ENCODE peak calls at places on chromosomes 6 and 20, in ten cellular contexts. A, L, Y, G, M, I, H, S, Q and W are unnamed samples.

GRCh38 chr20:8646026-8646425 is 422.9 kb upstream of the PLCB4 start:
- DNase-seq in A (no peak), L (no peak), Y (peak; percentile 91), G (no peak), M (no peak), I (no peak), H (no peak), S (no peak), Q (no peak), W (no peak)

GRCh38 chr6:84645000-84645399 is 119.4 kb downstream of the TBX18 start:
- DNase-seq in A (no peak), L (no peak), Y (peak; percentile 87), G (no peak), M (no peak), I (no peak), H (no peak), S (no peak), Q (no peak), W (no peak)

GRCh38 chr6:73969982-73970960 is 274.3 kb downstream of the CD109 start:
- DNase-seq in A (no peak), L (peak; percentile 27), Y (peak; percentile 56), G (no peak), M (no peak), I (peak; percentile 21), H (no peak), S (no peak), Q (no peak), W (no peak)

GRCh38 chr6:14211596-14211961 is 94.0 kb downstream of the CD83 start:
- DNase-seq in A (peak; percentile 60), L (peak; percentile 32), Y (no peak), G (no peak), M (peak; percentile 41), I (peak; percentile 37), H (peak; percentile 53), S (peak; percentile 48), Q (peak; percentile 61), W (no peak)

GRCh38 chr6:75531174-75531573 is 37.6 kb upstream of the FILIP1 start:
- DNase-seq in A (no peak), L (no peak), Y (peak; percentile 28), G (no peak), M (no peak), I (no peak), H (no peak), S (no peak), Q (no peak), W (no peak)

GRCh38 chr6:422423-423061 is 31.0 kb downstream of the IRF4 start:
- DNase-seq in A (peak; percentile 79), L (no peak), Y (no peak), G (no peak), M (no peak), I (peak; percentile 33), H (no peak), S (no peak), Q (no peak), W (peak; percentile 52)

GRCh38 chr6:43873806-43874714 is 104.0 kb downstream of the VEGFA start:
- DNase-seq in A (no peak), L (no peak), Y (no peak), G (peak; percentile 24), M (peak; percentile 79), I (no peak), H (peak; percentile 49), S (no peak), Q (no peak), W (peak; percentile 92)

GRCh38 chr6:92779758-92780157 is 639.6 kb downstream of the EPHA7 start:
- DNase-seq in A (peak; percentile 42), L (peak; percentile 23), Y (peak; percentile 72), G (no peak), M (no peak), I (peak; percentile 47), H (no peak), S (no peak), Q (no peak), W (peak; percentile 8)

GRCh38 chr6:56144538-56145324 is 102.6 kb downstream of the COL21A1 start:
- DNase-seq in A (no peak), L (no peak), Y (peak; percentile 41), G (no peak), M (no peak), I (no peak), H (no peak), S (no peak), Q (no peak), W (no peak)

GRCh38 chr20:36786663-36787062 is 13.1 kb upstream of the DSN1 start:
- DNase-seq in A (no peak), L (no peak), Y (no peak), G (no peak), M (no peak), I (no peak), H (no peak), S (no peak), Q (no peak), W (no peak)

GRCh38 chr6:166127624-166128472 is 39.8 kb downstream of the TBXT start:
- DNase-seq in A (no peak), L (no peak), Y (no peak), G (no peak), M (no peak), I (no peak), H (no peak), S (no peak), Q (no peak), W (no peak)

GRCh38 chr6:105077592-105078463 is 102.0 kb downstream of the POPDC3 start:
- DNase-seq in A (no peak), L (peak; percentile 33), Y (peak; percentile 72), G (no peak), M (no peak), I (no peak), H (no peak), S (no peak), Q (no peak), W (no peak)

GRCh38 chr20:16574656-16575355 is 1.6 kb upstream of the KIF16B start:
- DNase-seq in A (peak; percentile 91), L (peak; percentile 70), Y (peak; percentile 83), G (peak; percentile 67), M (peak; percentile 92), I (peak; percentile 79), H (peak; percentile 94), S (peak; percentile 73), Q (peak; percentile 94), W (peak; percentile 90)

DNA sequence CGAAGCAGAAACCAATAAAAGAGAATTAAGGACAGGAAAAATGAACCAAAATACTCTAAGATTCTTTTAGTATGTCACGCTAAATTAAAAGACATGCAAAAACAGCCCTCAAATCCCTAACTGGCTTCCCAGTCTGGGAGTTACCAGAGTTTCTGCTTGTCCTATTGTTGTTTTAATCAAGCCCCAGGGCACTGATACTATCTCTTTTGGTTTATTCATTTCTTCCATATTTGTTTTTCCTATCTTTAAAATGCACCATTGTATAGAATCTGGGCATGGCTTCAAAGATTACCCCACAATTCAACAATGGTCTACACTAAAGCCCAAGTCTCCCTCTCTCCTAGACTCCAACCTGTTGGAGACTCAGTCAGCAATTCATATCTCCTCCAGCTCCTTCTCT is 169.1 kb downstream of the MYLK4 start:
- DNase-seq in A (no peak), L (no peak), Y (peak; percentile 28), G (no peak), M (no peak), I (no peak), H (no peak), S (no peak), Q (no peak), W (no peak)
- H3K36me3 ChIP-seq in A (no peaks in the 10 kb centered on the region), L (no peaks in the 10 kb centered on the region), Y (no peaks in the 10 kb centered on the region), G (no peaks in the 10 kb centered on the region), M (no peaks in the 10 kb centered on the region), I (no peaks in the 10 kb centered on the region), H (no peaks in the 10 kb centered on the region), S (no peaks in the 10 kb centered on the region), Q (no peaks in the 10 kb centered on the region), W (no peaks in the 10 kb centered on the region)

GRCh38 chr20:370977-371754 is 9.4 kb upstream of the TRIB3 start:
- DNase-seq in A (no peak), L (no peak), Y (no peak), G (no peak), M (no peak), I (no peak), H (no peak), S (no peak), Q (peak; percentile 89), W (no peak)
- TF ChIP-seq POLR2A in A (no peak), L (no peak), Y (no peak), G (no peak), M (no peak), I (no peak), H (no peak), S (no peak), Q (no peak), W (no peak)

DNA sequence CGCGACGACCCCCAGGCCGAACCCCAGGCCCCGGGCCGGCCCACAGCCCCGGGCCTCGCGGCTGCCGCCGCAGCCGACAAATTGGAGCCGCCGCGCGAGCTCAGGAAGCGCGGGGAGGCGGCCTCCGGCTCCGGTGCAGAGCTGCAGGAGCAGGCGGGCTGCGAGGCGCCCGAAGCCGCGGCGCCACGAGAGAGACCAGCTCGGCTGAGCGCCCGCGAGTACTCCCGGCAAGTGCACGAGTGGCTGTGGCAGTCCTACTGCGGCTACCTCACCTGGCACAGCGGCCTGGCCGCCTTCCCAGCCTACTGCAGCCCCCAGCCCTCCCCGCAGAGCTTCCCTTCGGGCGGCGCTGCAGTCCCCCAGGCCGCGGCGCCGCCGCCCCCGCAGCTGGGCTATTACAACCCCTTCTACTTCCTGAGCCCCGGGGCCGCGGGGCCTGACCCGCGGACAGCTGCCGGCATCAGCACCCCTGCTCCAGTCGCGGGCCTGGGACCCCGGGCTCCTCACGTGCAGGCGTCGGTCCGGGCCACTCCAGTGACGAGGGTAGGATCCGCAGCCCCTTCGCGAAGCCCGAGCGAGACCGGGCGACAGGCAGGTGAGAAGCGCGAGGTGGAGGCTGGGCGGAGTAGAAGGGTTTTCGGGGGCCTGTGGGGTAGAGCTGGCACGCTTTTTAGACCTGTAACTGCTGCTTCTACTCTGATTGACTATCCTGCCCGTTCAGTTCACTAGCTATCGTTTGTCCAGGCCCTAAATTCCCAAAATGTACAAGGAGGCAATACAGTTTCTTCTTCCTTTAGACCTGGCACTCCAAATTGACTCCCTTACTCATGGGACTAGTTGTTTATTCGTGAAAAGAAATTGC is 656 bp downstream of the FAM8A1 start:
- DNase-seq in A (peak; percentile 43), L (peak; percentile 14), Y (peak; percentile 44), G (no peak), M (peak; percentile 47), I (peak; percentile 45), H (peak; percentile 47), S (peak; percentile 55), Q (peak; percentile 71), W (peak; percentile 76)
- TF ChIP-seq CTCF in A (no peak), L (no peak), Y (no peak), G (no peak), M (no peak), I (no peak), H (no peak), S (no peak), Q (no peak), W (no peak)

DNA sequence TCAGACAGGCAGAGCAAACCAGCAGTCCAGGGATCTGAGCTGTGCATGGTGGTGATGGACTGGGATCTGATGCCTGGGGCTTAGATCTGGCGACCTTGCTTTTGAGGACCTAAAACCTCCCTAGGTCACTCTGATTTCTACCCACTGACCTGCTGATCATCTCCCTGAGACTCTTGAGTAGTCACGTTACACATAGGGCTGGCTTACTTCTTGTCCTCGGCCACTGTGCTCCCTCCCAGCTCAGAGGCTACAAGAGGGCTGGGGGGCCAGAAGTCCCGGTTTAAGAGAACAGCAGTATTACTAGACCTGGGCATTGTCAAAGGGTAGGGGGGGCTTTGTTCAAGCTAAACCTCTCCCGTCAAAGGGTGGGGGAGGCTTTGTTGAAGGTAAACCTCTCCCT is 5.5 kb downstream of the DYNLT1 start:
- DNase-seq in A (no peak), L (no peak), Y (no peak), G (no peak), M (peak; percentile 10), I (no peak), H (no peak), S (no peak), Q (peak; percentile 31), W (no peak)
- H3K36me3 ChIP-seq in A (peaks cover 21% of the 10 kb centered on the region), L (peaks cover 24% of the 10 kb centered on the region), Y (peaks cover 9% of the 10 kb centered on the region), G (no peaks in the 10 kb centered on the region), M (peaks cover 61% of the 10 kb centered on the region), I (no peaks in the 10 kb centered on the region), H (no peaks in the 10 kb centered on the region), S (no peaks in the 10 kb centered on the region), Q (no peaks in the 10 kb centered on the region), W (peaks cover 28% of the 10 kb centered on the region)